ENCODE peak calls at places on chromosomes 4 and X, in eight cellular contexts. W is G401, Q is NCI-H510A treated with DMSO at 0.1 percent for 48 hours, V is SW480, K is GOT3, S is anterior cingulate cortex, Z is fibroblast of the aortic adventitia, X is A549. L is an unnamed sample.

GRCh38 chr4:26765515-26765914 is 95.1 kb upstream of the STIM2 start:
- DNase-seq in W (no peak), Q (no peak), V (no peak), K (no peak), S (no peak), Z (no peak), X (no peak), L (no peak)

GRCh38 chr4:113871080-113871479 is 108.4 kb downstream of the ARSJ start:
- DNase-seq in W (no peak), Q (no peak), V (no peak), K (no peak), S (no peak), Z (no peak), X (no peak), L (no peak)

GRCh38 chr4:101230806-101231426 is 116.4 kb downstream of the PPP3CA start:
- DNase-seq in W (no peak), Q (no peak), V (no peak), K (no peak), S (no peak), Z (peak), X (peak), L (no peak)

GRCh38 chr4:67934628-67935027 is 28.7 kb downstream of the TMPRSS11A start:
- DNase-seq in W (no peak), Q (peak), V (peak), K (no peak), S (no peak), Z (no peak), X (no peak), L (peak)

GRCh38 chr4:12926189-12927066 is 557.7 kb downstream of the RAB28 start:
- DNase-seq in W (no peak), Q (peak), V (no peak), K (no peak), S (no peak), Z (no peak), X (no peak), L (no peak)

GRCh38 chr4:82084747-82085146 is 289.0 kb downstream of the HNRNPD start:
- DNase-seq in W (no peak), Q (no peak), V (no peak), K (no peak), S (no peak), Z (no peak), X (no peak), L (no peak)

GRCh38 chr4:1788254-1788973 is 4.7 kb upstream of the FGFR3 start:
- DNase-seq in W (no peak), Q (no peak), V (no peak), K (no peak), S (no peak), Z (no peak), X (no peak), L (no peak)

GRCh38 chrX:1077140-1077539 is 135.3 kb downstream of the CRLF2 start:
- DNase-seq in W (no peak), Q (no peak), V (no peak), K (no peak), S (no peak), Z (no peak), X (no peak), L (peak)

GRCh38 chr4:87707279-87707918 is 57.3 kb downstream of the DMP1 start:
- DNase-seq in W (no peak), Q (no peak), V (no peak), K (no peak), S (no peak), Z (no peak), X (no peak), L (peak)

GRCh38 chr4:138927065-138927464 is 88.5 kb upstream of the NOCT start:
- DNase-seq in W (no peak), Q (no peak), V (no peak), K (no peak), S (no peak), Z (peak), X (no peak), L (no peak)

GRCh38 chr4:113644398-113644797 is 117.1 kb downstream of the CAMK2D start:
- DNase-seq in W (no peak), Q (no peak), V (no peak), K (no peak), S (no peak), Z (no peak), X (no peak), L (no peak)

GRCh38 chrX:68433981-68434299 is 645 bp upstream of the OPHN1 start:
- DNase-seq in W (no peak), Q (no peak), V (no peak), K (no peak), S (no peak), Z (no peak), X (no peak), L (no peak)

GRCh38 chrX:40130207-40130606 is 32.4 kb upstream of the BCOR start:
- DNase-seq in W (no peak), Q (no peak), V (no peak), K (no peak), S (no peak), Z (peak), X (peak), L (no peak)

GRCh38 chrX:132809581-132809980 is 148.8 kb downstream of the HS6ST2 start:
- DNase-seq in W (no peak), Q (no peak), V (no peak), K (no peak), S (no peak), Z (no peak), X (no peak), L (no peak)

GRCh38 chrX:38326086-38326485 is 1.2 kb downstream of the RPGR start:
- DNase-seq in W (peak), Q (no peak), V (no peak), K (no peak), S (no peak), Z (no peak), X (no peak), L (no peak)

GRCh38 chrX:13938053-13938765 is 91.5 kb downstream of the GEMIN8 start:
- DNase-seq in W (peak), Q (peak), V (peak), K (no peak), S (peak), Z (no peak), X (peak), L (peak)

GRCh38 chr4:153142700-153143438 is 61.4 kb upstream of the TRIM2 start:
- DNase-seq in W (peak), Q (peak), V (peak), K (no peak), S (peak), Z (peak), X (peak), L (peak)

L was measured in endodermal cell.